ENCODE peak calls at places on chromosomes 13 and 19, in six cellular contexts. W is GM12865, B is adrenal gland, U is body of pancreas, G is A549, L is neural progenitor cell. Z is an unnamed sample.

GRCh38 chr13:106261450-106261849 is 274.0 kb downstream of the EFNB2 start:
- DNase-seq in L (no peak), B (no peak), G (no peak), U (no peak), W (no peak), Z (no peak)

GRCh38 chr19:11281336-11282049 is 14.5 kb upstream of the TSPAN16 start:
- DNase-seq in L (no peak), B (no peak), W (no peak), U (no peak), G (no peak), Z (no peak)

GRCh38 chr19:43482193-43482592 is 16.8 kb upstream of the LYPD3 start:
- DNase-seq in U (no peak), L (no peak), W (no peak), B (no peak), G (no peak), Z (no peak)

GRCh38 chr19:47598407-47599349 is 10.3 kb upstream of the BICRA start:
- DNase-seq in U (peak), B (peak), W (peak), G (peak), L (peak), Z (no peak)

GRCh38 chr19:18168673-18169381 is 4.8 kb upstream of the IFI30 start:
- DNase-seq in U (no peak), B (no peak), G (no peak), W (no peak), L (no peak), Z (no peak)

GRCh38 chr19:33464010-33464732 is 57.4 kb downstream of the PEPD start:
- DNase-seq in B (no peak), U (no peak), G (no peak), L (no peak), W (no peak), Z (no peak)

GRCh38 chr19:18233224-18233825 is 7.1 kb upstream of the PDE4C start:
- DNase-seq in B (peak), W (peak), L (peak), U (peak), G (peak), Z (peak)

GRCh38 chr19:28201462-28201943 is 1011.4 kb downstream of the UQCRFS1 start:
- DNase-seq in G (no peak), W (no peak), B (no peak), L (no peak), U (no peak), Z (no peak)

GRCh38 chr13:102718746-102719145 is 23.9 kb upstream of the METTL21C start:
- DNase-seq in G (no peak), B (no peak), U (no peak), W (no peak), L (no peak), Z (no peak)

GRCh38 chr13:32624441-32624840 is 38.2 kb downstream of the PDS5B start:
- DNase-seq in G (no peak), W (no peak), L (no peak), U (no peak), B (no peak), Z (no peak)

GRCh38 chr19:11324079-11324661 is 15.3 kb downstream of the RAB3D start:
- DNase-seq in W (peak), G (peak), B (peak), L (no peak), U (peak), Z (peak)

GRCh38 chr13:62139597-62139996 is 723.9 kb upstream of the PCDH20 start:
- DNase-seq in B (no peak), L (no peak), G (no peak), U (no peak), W (no peak), Z (no peak)

GRCh38 chr19:5447700-5448311 is 7.4 kb upstream of the ZNRF4 start:
- DNase-seq in B (no peak), L (no peak), U (no peak), G (no peak), W (no peak), Z (no peak)

GRCh38 chr13:71672527-71672926 is 194.5 kb downstream of the DACH1 start:
- DNase-seq in L (no peak), W (no peak), B (no peak), G (no peak), U (no peak), Z (no peak)

GRCh38 chr13:72820156-72820897 is 38.4 kb downstream of the PIBF1 start:
- DNase-seq in G (no peak), W (no peak), B (no peak), L (no peak), U (no peak), Z (no peak)

GRCh38 chr19:35120492-35120891 is 4.9 kb downstream of the FXYD3 start:
- DNase-seq in G (peak), B (no peak), U (no peak), L (no peak), W (no peak), Z (no peak)

GRCh38 chr19:15159251-15159650 is 41.5 kb downstream of the NOTCH3 start:
- DNase-seq in U (no peak), G (peak), L (no peak), W (peak), B (no peak), Z (peak)

GRCh38 chr13:66430266-66430665 is 799.9 kb downstream of the PCDH9 start:
- DNase-seq in L (no peak), W (no peak), U (no peak), G (no peak), B (no peak), Z (no peak)

GRCh38 chr13:109281823-109282239 is 504.6 kb downstream of the IRS2 start:
- DNase-seq in G (no peak), B (no peak), U (no peak), W (no peak), L (no peak), Z (no peak)

GRCh38 chr13:43432948-43433347 is 353.8 kb downstream of the ENOX1 start:
- DNase-seq in G (no peak), B (no peak), U (no peak), L (no peak), W (no peak), Z (no peak)

GRCh38 chr13:53141336-53141735 is 112.7 kb downstream of the OLFM4 start:
- DNase-seq in U (no peak), L (no peak), W (no peak), G (no peak), B (no peak), Z (no peak)

GRCh38 chr13:101258071-101258470 is 158.2 kb downstream of the NALCN start:
- DNase-seq in U (no peak), G (peak), L (peak), W (peak), B (peak), Z (peak)

GRCh38 chr13:99034333-99035085 is 56.6 kb upstream of the DOCK9 start:
- DNase-seq in L (no peak), G (no peak), W (no peak), U (no peak), B (no peak), Z (no peak)

GRCh38 chr13:97935071-97935470 is 18.4 kb upstream of the IPO5 start:
- DNase-seq in W (no peak), G (no peak), B (no peak), U (no peak), L (no peak), Z (no peak)

GRCh38 chr19:47778954-47779351 is 450 bp downstream of the SELENOW start:
- DNase-seq in U (no peak), W (no peak), L (peak), G (no peak), B (no peak), Z (no peak)

GRCh38 chr19:38551450-38551813 is 66.3 kb downstream of the MAP4K1 start:
- DNase-seq in U (no peak), L (no peak), G (no peak), W (peak), B (no peak), Z (peak)

GRCh38 chr19:1645299-1645698 is 7.1 kb downstream of the TCF3 start:
- DNase-seq in G (no peak), W (no peak), L (no peak), B (no peak), U (no peak), Z (no peak)

GRCh38 chr19:39967561-39967960 is 3.4 kb upstream of the PSMC4 start:
- DNase-seq in U (no peak), G (no peak), W (no peak), B (no peak), L (no peak), Z (no peak)

GRCh38 chr13:46146898-46147297 is 35.1 kb downstream of the LCP1 start:
- DNase-seq in W (no peak), B (peak), U (no peak), G (peak), L (peak), Z (no peak)
- TF ChIP-seq CTCF in W (no peak), B (peak), U (no peak), G (peak), L (peak), Z (no peak)

DNA sequence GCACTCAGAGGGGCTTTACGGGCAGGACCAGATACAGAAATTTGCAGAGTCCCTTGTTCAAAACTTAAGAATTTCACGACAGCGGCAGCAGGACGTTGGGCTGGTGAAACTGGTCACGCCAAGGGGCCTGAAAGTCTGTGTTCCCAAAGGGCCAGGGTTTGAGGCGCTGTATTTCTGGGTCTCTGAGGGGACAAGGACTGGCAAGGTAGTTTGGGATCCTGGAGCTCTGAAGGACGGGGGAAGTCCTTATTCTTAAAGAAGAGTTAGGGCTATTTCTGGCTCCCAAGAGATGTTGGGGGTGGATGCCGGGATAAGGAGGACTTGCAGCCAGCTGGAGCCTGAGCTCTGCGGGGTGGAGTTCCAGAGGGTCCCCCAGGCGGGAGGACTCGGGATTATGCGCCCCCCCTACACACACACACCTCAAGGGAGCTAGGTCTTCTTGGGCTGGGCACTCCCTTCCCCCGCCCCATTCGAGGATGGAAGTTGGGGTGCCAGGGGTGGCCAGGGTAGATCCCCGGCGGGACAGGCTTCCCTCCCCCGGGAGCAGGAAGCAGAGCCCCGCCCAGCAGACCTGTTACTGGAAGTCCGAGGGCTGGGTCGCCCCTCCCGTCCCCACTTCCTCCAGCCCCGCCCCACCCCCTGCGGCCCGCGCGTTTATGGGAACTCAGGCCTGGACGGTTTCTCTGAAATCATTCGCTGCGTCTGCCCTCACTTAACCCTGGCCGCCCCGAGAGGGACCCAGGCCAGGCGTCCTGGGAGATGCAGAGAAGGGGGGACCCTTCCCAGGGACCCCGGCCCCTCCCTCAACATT is 5.6 kb downstream of the BCL3 start:
- DNase-seq in L (peak), B (peak), U (peak), G (peak), W (peak), Z (peak)
- TF ChIP-seq CTCF in L (no peak), B (no peak), U (no peak), G (no peak), W (no peak), Z (no peak)

GRCh38 chr13:64819081-64819480 is 2411.1 kb downstream of the PCDH9 start:
- DNase-seq in G (no peak), U (no peak), W (peak), B (no peak), L (no peak), Z (no peak)
- TF ChIP-seq CTCF in G (no peak), U (no peak), W (no peak), B (no peak), L (no peak), Z (no peak)

DNA sequence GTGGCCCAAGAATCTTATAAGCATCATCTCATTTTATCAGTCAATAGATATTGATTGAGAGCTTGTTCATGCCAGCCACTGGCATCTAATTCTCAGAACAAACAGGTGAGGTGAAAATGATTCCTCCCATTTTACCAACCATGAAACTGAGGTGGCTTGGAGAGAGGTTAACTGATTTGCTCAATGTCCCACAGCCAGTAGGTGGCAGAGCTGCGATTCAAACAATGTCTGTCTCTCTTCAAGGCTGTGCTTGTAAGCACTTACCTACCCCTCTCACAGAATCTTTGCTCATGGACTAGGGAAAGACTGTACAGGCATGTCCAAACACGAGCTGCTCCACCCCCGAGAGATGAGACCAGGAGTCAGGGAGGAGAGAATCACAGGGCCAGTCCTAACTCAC is 21.5 kb upstream of the GSX1 start:
- DNase-seq in L (peak), W (peak), B (peak), U (peak), G (peak), Z (peak)
- TF ChIP-seq CTCF in L (peak), W (peak), B (no peak), U (peak), G (peak), Z (peak)

GRCh38 chr13:42046448-42046847 is 2.0 kb upstream of the DGKH start:
- DNase-seq in W (no peak), L (no peak), G (no peak), U (no peak), B (no peak), Z (no peak)

GRCh38 chr13:42047561-42048322 is 706 bp upstream of the DGKH start:
- DNase-seq in W (peak), L (peak), U (peak), B (peak), G (peak), Z (peak)

GRCh38 chr13:42049454-42049780 is 969 bp downstream of the DGKH start:
- DNase-seq in U (no peak), W (no peak), G (no peak), L (no peak), B (no peak), Z (no peak)

GRCh38 chr13:42048323-42048624 is 174 bp upstream of the DGKH start:
- DNase-seq in L (no peak), B (no peak), W (no peak), U (no peak), G (no peak), Z (no peak)

DNA sequence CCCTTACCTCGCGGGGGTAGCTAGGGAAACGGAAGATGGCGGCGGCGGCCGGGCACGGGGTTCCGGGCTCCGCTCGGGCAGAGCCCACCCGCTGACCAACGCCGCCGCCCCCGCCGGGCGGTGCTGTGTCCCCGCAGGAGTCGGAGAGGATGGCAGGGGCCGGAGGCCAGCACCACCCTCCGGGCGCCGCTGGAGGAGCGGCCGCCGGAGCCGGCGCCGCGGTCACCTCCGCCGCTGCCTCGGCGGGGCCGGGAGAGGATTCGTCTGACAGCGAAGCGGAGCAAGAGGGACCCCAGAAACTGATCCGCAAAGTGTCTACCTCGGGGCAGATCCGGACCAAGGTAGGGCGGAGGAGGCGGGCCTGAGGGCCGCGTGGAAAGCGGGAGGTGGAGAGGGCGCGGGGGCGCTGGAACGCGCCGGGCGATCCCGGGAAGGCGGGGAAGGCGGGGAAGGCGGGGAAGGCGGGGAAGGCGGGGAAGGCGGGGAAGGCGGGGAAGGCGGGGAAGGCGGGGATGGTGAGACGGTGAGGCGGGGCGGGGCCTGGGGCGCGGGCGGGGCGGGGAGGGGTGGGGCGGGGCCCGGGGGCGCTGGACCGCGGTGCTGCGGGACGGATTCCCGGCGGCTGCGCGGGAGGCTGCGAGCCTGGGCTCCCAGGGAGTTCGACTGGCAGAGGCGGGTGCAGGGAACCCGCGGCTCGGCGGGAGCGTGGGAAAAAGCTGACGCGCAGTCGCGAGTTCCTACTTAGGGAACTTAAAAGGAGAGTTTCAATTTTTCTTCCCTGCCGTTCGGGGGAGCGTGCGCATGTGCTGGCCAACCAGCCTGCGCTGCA is at the start of gene DGKH:
- DNase-seq in U (peak), W (peak), B (peak), G (peak), L (peak), Z (peak)
- TF ChIP-seq CTCF in U (no peak), W (no peak), B (no peak), G (peak), L (peak), Z (no peak)

GRCh38 chr13:35499131-35500051 is 22.9 kb upstream of the MAB21L1 start:
- DNase-seq in L (peak), U (no peak), W (no peak), G (no peak), B (no peak), Z (no peak)
- TF ChIP-seq CTCF in L (no peak), U (no peak), W (no peak), G (no peak), B (no peak), Z (no peak)

GRCh38 chr13:29849071-29849541 is 1.3 kb downstream of the UBL3 start:
- DNase-seq in L (peak), W (peak), U (peak), B (peak), G (peak), Z (peak)

GRCh38 chr13:29847501-29847983 is 2.9 kb downstream of the UBL3 start:
- DNase-seq in L (peak), U (no peak), B (peak), G (peak), W (no peak), Z (peak)

GRCh38 chr13:29844441-29844840 is 6.0 kb downstream of the UBL3 start:
- DNase-seq in L (no peak), U (no peak), G (no peak), W (no peak), B (no peak), Z (no peak)

GRCh38 chr13:29846475-29847256 is 3.8 kb downstream of the UBL3 start:
- DNase-seq in G (no peak), L (no peak), B (no peak), W (no peak), U (no peak), Z (no peak)

GRCh38 chr13:29845440-29846056 is 4.9 kb downstream of the UBL3 start:
- DNase-seq in G (peak), U (no peak), B (no peak), L (no peak), W (no peak), Z (no peak)
- TF ChIP-seq CTCF in G (peak), U (peak), B (peak), L (peak), W (no peak), Z (no peak)

GRCh38 chr13:39682310-39682709 is 26.8 kb downstream of the COG6 start:
- DNase-seq in W (peak), L (no peak), U (no peak), G (no peak), B (no peak), Z (no peak)

GRCh38 chr13:39675904-39676303 is 20.4 kb downstream of the COG6 start:
- DNase-seq in B (no peak), L (no peak), U (no peak), G (no peak), W (no peak), Z (no peak)

GRCh38 chr13:39672378-39673132 is 17.1 kb downstream of the COG6 start:
- DNase-seq in L (no peak), W (no peak), U (no peak), G (no peak), B (no peak), Z (no peak)

DNA sequence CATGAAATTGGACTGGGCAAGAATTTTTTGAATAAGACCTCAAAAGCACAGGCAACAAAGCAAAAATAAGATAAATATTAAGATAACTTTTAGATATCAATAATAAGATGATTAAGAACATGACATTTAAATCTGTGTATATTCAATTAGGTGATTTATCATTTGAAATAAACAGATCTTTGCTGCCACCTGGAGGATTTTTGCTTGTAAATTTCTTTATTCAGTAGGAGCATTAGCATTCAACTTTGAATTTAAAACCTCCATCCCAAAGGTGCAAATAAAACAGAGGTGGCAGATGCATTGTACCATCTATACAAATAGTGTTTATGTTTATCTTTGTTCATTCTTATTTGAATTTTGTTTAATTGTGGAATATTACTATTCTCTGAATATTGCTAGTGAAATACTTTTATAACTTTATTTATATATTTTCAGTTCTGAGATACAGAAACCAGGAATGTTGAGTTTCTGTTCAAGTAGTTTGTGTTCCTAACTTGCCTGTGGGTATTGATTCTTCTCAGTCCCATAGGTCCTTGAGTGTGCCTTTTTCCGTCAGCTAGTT is 20.9 kb downstream of the COG6 start:
- DNase-seq in W (peak), G (peak), U (no peak), B (peak), L (peak), Z (peak)
- TF ChIP-seq CTCF in W (peak), G (peak), U (no peak), B (peak), L (peak), Z (peak)

Z was measured in GM20000.